ENCODE peak calls at places on chromosome 18, in nine cellular contexts. One of them, this sample, is unnamed.

GRCh38 chr18:47343291-47343690 is 91.8 kb upstream of the SKOR2 start:
- DNase-seq in upper lobe of left lung: no peak
- DNase-seq in esophagus squamous epithelium: no peak
- DNase-seq in breast epithelium: no peak
- DNase-seq in body of pancreas: no peak
- DNase-seq in stomach: no peak
- DNase-seq in IMR-90: no peak
- DNase-seq in A549: no peak
- DNase-seq in HCT116: no peak
- DNase-seq in this sample: no peak

GRCh38 chr18:79007440-79007839 is 27.8 kb downstream of the SALL3 start:
- DNase-seq in upper lobe of left lung: no peak
- DNase-seq in esophagus squamous epithelium: no peak
- DNase-seq in breast epithelium: no peak
- DNase-seq in body of pancreas: no peak
- DNase-seq in stomach: no peak
- DNase-seq in IMR-90: no peak
- DNase-seq in A549: no peak
- DNase-seq in HCT116: no peak
- DNase-seq in this sample: no peak

GRCh38 chr18:43714346-43715010 is 437.2 kb upstream of the SYT4 start:
- DNase-seq in upper lobe of left lung: no peak
- DNase-seq in esophagus squamous epithelium: no peak
- DNase-seq in breast epithelium: no peak
- DNase-seq in body of pancreas: no peak
- DNase-seq in stomach: no peak
- DNase-seq in IMR-90: no peak
- DNase-seq in A549: no peak
- DNase-seq in HCT116: no peak
- DNase-seq in this sample: no peak

GRCh38 chr18:3061581-3062416 is 48.9 kb upstream of the LPIN2 start:
- DNase-seq in upper lobe of left lung: no peak
- DNase-seq in esophagus squamous epithelium: no peak
- DNase-seq in breast epithelium: no peak
- DNase-seq in body of pancreas: no peak
- DNase-seq in stomach: no peak
- DNase-seq in IMR-90: peak; percentile 25
- DNase-seq in A549: no peak
- DNase-seq in HCT116: no peak
- DNase-seq in this sample: no peak

GRCh38 chr18:29892960-29893558 is 1149.5 kb downstream of the DSC3 start:
- DNase-seq in upper lobe of left lung: no peak
- DNase-seq in esophagus squamous epithelium: no peak
- DNase-seq in breast epithelium: no peak
- DNase-seq in body of pancreas: no peak
- DNase-seq in stomach: no peak
- DNase-seq in IMR-90: no peak
- DNase-seq in A549: no peak
- DNase-seq in HCT116: no peak
- DNase-seq in this sample: no peak

GRCh38 chr18:22470511-22471181 is 52.9 kb upstream of the CTAGE1 start:
- DNase-seq in upper lobe of left lung: peak; percentile 27
- DNase-seq in esophagus squamous epithelium: no peak
- DNase-seq in breast epithelium: no peak
- DNase-seq in body of pancreas: peak; percentile 48
- DNase-seq in stomach: peak; percentile 34
- DNase-seq in IMR-90: peak; percentile 73
- DNase-seq in A549: no peak
- DNase-seq in HCT116: no peak
- DNase-seq in this sample: no peak

GRCh38 chr18:34121157-34121807 is 103.4 kb downstream of the NOL4 start:
- DNase-seq in upper lobe of left lung: no peak
- DNase-seq in esophagus squamous epithelium: no peak
- DNase-seq in breast epithelium: no peak
- DNase-seq in body of pancreas: no peak
- DNase-seq in stomach: no peak
- DNase-seq in IMR-90: no peak
- DNase-seq in A549: no peak
- DNase-seq in HCT116: no peak
- DNase-seq in this sample: no peak

GRCh38 chr18:13420969-13421686 is 202.6 kb downstream of the LDLRAD4 start:
- DNase-seq in upper lobe of left lung: no peak
- DNase-seq in esophagus squamous epithelium: no peak
- DNase-seq in breast epithelium: no peak
- DNase-seq in body of pancreas: no peak
- DNase-seq in stomach: no peak
- DNase-seq in IMR-90: no peak
- DNase-seq in A549: no peak
- DNase-seq in HCT116: no peak
- DNase-seq in this sample: no peak

GRCh38 chr18:43271593-43272432 is 5.5 kb downstream of the SYT4 start:
- DNase-seq in upper lobe of left lung: no peak
- DNase-seq in esophagus squamous epithelium: no peak
- DNase-seq in breast epithelium: no peak
- DNase-seq in body of pancreas: peak; percentile 11
- DNase-seq in stomach: no peak
- DNase-seq in IMR-90: peak; percentile 61
- DNase-seq in A549: no peak
- DNase-seq in HCT116: peak; percentile 19
- DNase-seq in this sample: peak; percentile 48

GRCh38 chr18:47775961-47776360 is 154.5 kb downstream of the SMAD2 start:
- DNase-seq in upper lobe of left lung: no peak
- DNase-seq in esophagus squamous epithelium: no peak
- DNase-seq in breast epithelium: no peak
- DNase-seq in body of pancreas: no peak
- DNase-seq in stomach: no peak
- DNase-seq in IMR-90: peak; percentile 21
- DNase-seq in A549: no peak
- DNase-seq in HCT116: no peak
- DNase-seq in this sample: no peak

GRCh38 chr18:11505993-11506392 is 103.4 kb upstream of the SLC35G4 start:
- DNase-seq in upper lobe of left lung: no peak
- DNase-seq in esophagus squamous epithelium: no peak
- DNase-seq in breast epithelium: no peak
- DNase-seq in body of pancreas: no peak
- DNase-seq in stomach: no peak
- DNase-seq in IMR-90: no peak
- DNase-seq in A549: no peak
- DNase-seq in HCT116: no peak
- DNase-seq in this sample: no peak

GRCh38 chr18:57446322-57446721 is 11.1 kb downstream of the ONECUT2 start:
- DNase-seq in upper lobe of left lung: no peak
- DNase-seq in esophagus squamous epithelium: no peak
- DNase-seq in breast epithelium: no peak
- DNase-seq in body of pancreas: no peak
- DNase-seq in stomach: no peak
- DNase-seq in IMR-90: peak; percentile 4
- DNase-seq in A549: peak; percentile 49
- DNase-seq in HCT116: no peak
- DNase-seq in this sample: no peak

GRCh38 chr18:73365018-73365417 is 497.2 kb upstream of the NETO1 start:
- DNase-seq in upper lobe of left lung: no peak
- DNase-seq in esophagus squamous epithelium: no peak
- DNase-seq in breast epithelium: no peak
- DNase-seq in body of pancreas: no peak
- DNase-seq in stomach: no peak
- DNase-seq in IMR-90: peak; percentile 95
- DNase-seq in A549: no peak
- DNase-seq in HCT116: no peak
- DNase-seq in this sample: no peak

GRCh38 chr18:11047156-11047555 is 102.2 kb downstream of the PIEZO2 start:
- DNase-seq in upper lobe of left lung: no peak
- DNase-seq in esophagus squamous epithelium: no peak
- DNase-seq in breast epithelium: no peak
- DNase-seq in body of pancreas: no peak
- DNase-seq in stomach: no peak
- DNase-seq in IMR-90: peak; percentile 30
- DNase-seq in A549: no peak
- DNase-seq in HCT116: no peak
- DNase-seq in this sample: no peak

GRCh38 chr18:78238404-78239089 is 741.1 kb upstream of the SALL3 start:
- DNase-seq in upper lobe of left lung: no peak
- DNase-seq in esophagus squamous epithelium: no peak
- DNase-seq in breast epithelium: no peak
- DNase-seq in body of pancreas: no peak
- DNase-seq in stomach: no peak
- DNase-seq in IMR-90: no peak
- DNase-seq in A549: no peak
- DNase-seq in HCT116: no peak
- DNase-seq in this sample: no peak

GRCh38 chr18:49959176-49959575 is 145.8 kb upstream of the ACAA2 start:
- DNase-seq in upper lobe of left lung: no peak
- DNase-seq in esophagus squamous epithelium: no peak
- DNase-seq in breast epithelium: no peak
- DNase-seq in body of pancreas: no peak
- DNase-seq in stomach: no peak
- DNase-seq in IMR-90: no peak
- DNase-seq in A549: no peak
- DNase-seq in HCT116: no peak
- DNase-seq in this sample: no peak
- H3K4me1 ChIP-seq in upper lobe of left lung: no peaks in the 10 kb centered on the region
- H3K4me1 ChIP-seq in esophagus squamous epithelium: no peaks in the 10 kb centered on the region
- H3K4me1 ChIP-seq in breast epithelium: no peaks in the 10 kb centered on the region
- H3K4me1 ChIP-seq in body of pancreas: no peaks in the 10 kb centered on the region
- H3K4me1 ChIP-seq in stomach: no peaks in the 10 kb centered on the region
- H3K4me1 ChIP-seq in IMR-90: no peaks in the 10 kb centered on the region
- H3K4me1 ChIP-seq in A549: no peaks in the 10 kb centered on the region
- H3K4me1 ChIP-seq in HCT116: no peaks in the 10 kb centered on the region
- H3K4me1 ChIP-seq in this sample: no peaks in the 10 kb centered on the region

DNA sequence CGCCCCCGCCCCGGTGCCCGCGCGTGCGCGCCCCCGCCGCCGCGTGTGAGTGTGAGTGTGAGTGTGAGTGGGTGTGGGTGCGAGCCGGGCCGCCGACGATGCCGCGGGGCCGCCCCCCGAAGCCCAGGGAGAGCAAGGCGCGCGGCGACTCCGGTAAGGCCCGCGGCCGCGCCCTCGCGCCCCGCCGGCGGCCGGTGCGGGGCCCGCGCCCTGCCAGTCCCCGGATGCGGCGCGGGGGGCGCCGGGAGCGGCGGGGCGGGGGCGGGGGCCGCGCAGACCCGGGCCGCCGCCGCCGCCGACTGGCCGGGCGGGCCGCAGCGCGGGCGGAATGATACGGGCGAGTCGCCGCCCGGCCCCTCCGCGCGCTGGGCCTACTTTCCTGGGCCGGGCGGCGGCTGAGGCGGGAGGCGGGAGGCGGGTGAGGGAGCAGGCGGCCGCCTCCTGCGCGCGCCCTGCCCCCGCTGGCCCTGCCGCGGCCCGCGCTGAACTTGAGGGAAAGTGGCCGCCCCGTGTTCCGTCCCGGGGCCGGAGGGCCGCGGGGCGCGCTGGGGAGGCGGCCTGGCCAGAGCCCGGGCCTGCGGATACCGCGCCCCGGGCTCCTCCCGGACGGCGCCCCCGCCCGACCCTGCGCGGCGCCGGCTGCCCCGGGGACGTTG is at the start of gene ZNF236:
- DNase-seq in upper lobe of left lung: peak; percentile 72
- DNase-seq in esophagus squamous epithelium: no peak
- DNase-seq in breast epithelium: peak; percentile 50
- DNase-seq in body of pancreas: peak; percentile 78
- DNase-seq in stomach: peak; percentile 80
- DNase-seq in IMR-90: peak; percentile 77
- DNase-seq in A549: peak; percentile 34
- DNase-seq in HCT116: no peak
- DNase-seq in this sample: peak; percentile 50
- TF ChIP-seq POLR2A in upper lobe of left lung: peak; percentile 64
- TF ChIP-seq POLR2A in esophagus squamous epithelium: no peak
- TF ChIP-seq POLR2A in breast epithelium: no peak
- TF ChIP-seq POLR2A in body of pancreas: peak; percentile 75
- TF ChIP-seq POLR2A in stomach: no peak
- TF ChIP-seq POLR2A in IMR-90: peak; percentile 77
- TF ChIP-seq POLR2A in A549: peak; percentile 43
- TF ChIP-seq POLR2A in HCT116: peak; percentile 45
- TF ChIP-seq POLR2A in this sample: peak; percentile 31

DNA sequence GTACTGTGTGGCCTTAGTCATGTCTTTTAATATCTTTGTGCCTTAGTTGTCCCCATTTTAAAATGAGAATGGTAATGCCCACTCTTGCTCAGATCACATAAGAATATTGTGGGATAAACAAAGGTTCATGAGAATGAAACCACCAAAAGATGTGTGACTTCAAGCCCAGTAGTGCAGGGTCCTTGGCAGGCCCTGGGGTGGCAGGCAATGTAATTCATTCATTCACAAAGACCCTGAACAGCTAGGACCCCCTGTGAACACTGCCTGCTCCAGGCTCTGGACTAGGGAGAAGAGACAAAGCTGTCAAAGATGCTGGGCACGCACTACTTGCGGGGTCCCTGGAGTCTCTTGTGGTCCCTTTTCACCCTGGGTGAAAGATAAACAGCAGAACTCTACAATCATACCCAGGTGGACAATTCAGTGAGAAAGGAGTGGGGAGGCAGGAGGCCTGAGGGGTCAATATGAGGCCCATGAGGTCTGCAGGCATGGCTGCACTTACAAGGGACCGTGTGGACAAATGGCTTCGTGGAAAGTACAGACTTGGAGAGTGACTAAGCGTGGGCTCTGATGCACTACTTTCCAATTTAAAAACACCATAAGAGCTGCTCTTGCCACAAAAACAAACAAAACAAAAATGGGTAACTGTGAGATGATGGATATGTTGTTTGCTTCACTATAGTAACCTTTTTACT is 136.1 kb downstream of the SMAD7 start:
- DNase-seq in upper lobe of left lung: peak; percentile 15
- DNase-seq in esophagus squamous epithelium: no peak
- DNase-seq in breast epithelium: no peak
- DNase-seq in body of pancreas: no peak
- DNase-seq in stomach: peak; percentile 14
- DNase-seq in IMR-90: peak; percentile 47
- DNase-seq in A549: no peak
- DNase-seq in HCT116: no peak
- DNase-seq in this sample: no peak
- H3K4me1 ChIP-seq in upper lobe of left lung: no peaks in the 10 kb centered on the region
- H3K4me1 ChIP-seq in esophagus squamous epithelium: peaks cover 10% of the 10 kb centered on the region
- H3K4me1 ChIP-seq in breast epithelium: no peaks in the 10 kb centered on the region
- H3K4me1 ChIP-seq in body of pancreas: no peaks in the 10 kb centered on the region
- H3K4me1 ChIP-seq in stomach: peaks cover 11% of the 10 kb centered on the region
- H3K4me1 ChIP-seq in IMR-90: peaks cover 10% of the 10 kb centered on the region
- H3K4me1 ChIP-seq in A549: peaks cover 8% of the 10 kb centered on the region
- H3K4me1 ChIP-seq in HCT116: peaks cover 9% of the 10 kb centered on the region
- H3K4me1 ChIP-seq in this sample: no peaks in the 10 kb centered on the region

DNA sequence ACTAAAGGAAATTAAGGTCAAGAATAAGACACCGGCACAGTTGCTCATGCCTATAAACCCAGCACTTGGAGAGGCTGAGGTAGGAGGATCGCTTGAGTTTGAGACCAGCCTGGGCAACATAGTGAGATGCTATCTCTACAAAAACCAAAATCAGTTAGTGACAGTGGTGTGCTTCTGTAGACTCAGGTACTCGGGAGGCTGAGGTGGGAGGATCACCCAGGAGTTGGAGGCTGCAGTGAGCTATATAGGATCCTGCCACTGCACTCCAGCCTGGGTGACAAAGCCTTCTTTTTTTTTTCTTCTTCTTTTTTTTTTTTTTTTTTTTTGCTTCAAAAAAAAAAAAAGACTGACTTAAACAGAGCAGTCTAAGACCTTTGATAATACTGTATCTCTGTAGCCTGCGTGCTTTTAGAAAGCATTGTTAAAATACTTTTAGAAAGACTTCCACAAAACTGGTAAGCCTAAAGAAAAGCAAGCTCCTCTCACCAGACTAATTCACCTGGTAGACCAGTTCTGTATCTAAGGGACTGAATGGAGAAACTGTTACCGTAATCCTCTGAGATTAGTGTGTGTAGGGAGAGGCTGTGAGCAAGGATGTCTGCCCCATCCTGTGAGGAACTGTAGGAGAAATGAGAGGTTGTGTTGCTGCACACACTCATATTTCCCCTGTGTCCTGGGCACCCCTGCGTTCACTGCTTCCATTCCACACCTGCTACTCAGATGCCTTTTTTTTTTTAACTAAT is 10.8 kb downstream of the RAB12 start:
- DNase-seq in upper lobe of left lung: no peak
- DNase-seq in esophagus squamous epithelium: no peak
- DNase-seq in breast epithelium: no peak
- DNase-seq in body of pancreas: no peak
- DNase-seq in stomach: no peak
- DNase-seq in IMR-90: no peak
- DNase-seq in A549: no peak
- DNase-seq in HCT116: no peak
- DNase-seq in this sample: no peak
- TF ChIP-seq POLR2A in upper lobe of left lung: no peak
- TF ChIP-seq POLR2A in esophagus squamous epithelium: no peak
- TF ChIP-seq POLR2A in breast epithelium: no peak
- TF ChIP-seq POLR2A in body of pancreas: no peak
- TF ChIP-seq POLR2A in stomach: no peak
- TF ChIP-seq POLR2A in IMR-90: no peak
- TF ChIP-seq POLR2A in A549: no peak
- TF ChIP-seq POLR2A in HCT116: no peak
- TF ChIP-seq POLR2A in this sample: no peak